ENCODE peak calls at places on chromosomes 1 and 21, in five cellular contexts. P, C, K, O and G are unnamed samples. For H3K27me3, the result is how much of the 10 kb centered on the place peaks cover.

GRCh38 chr1:40628903-40629292 is 36.6 kb downstream of the RIMS3 start:
- DNase-seq in P (peak), K (no peak), C (no peak), O (peak), G (no peak)

GRCh38 chr1:239814306-239814881 is 277.3 kb upstream of the FMN2 start:
- DNase-seq in O (peak), K (no peak), C (no peak), P (peak), G (no peak)

GRCh38 chr1:228887101-228887500 is 151.8 kb downstream of the RHOU start:
- DNase-seq in K (no peak), C (no peak), O (no peak), P (no peak), G (no peak)

GRCh38 chr1:174956976-174957375 is 42.8 kb upstream of the CACYBP start:
- DNase-seq in K (no peak), P (no peak), C (no peak), O (no peak), G (no peak)

GRCh38 chr1:71526824-71527223 is 446.0 kb upstream of the ZRANB2 start:
- DNase-seq in C (no peak), P (no peak), O (no peak), K (no peak), G (no peak)

GRCh38 chr1:77926561-77927357 is 38.3 kb downstream of the NEXN start:
- DNase-seq in P (no peak), C (no peak), K (no peak), O (no peak), G (no peak)

GRCh38 chr1:110425611-110426152 is 18.2 kb upstream of the LAMTOR5 start:
- DNase-seq in C (no peak), K (no peak), O (no peak), P (no peak), G (no peak)

GRCh38 chr1:2411801-2412394 is 466 bp downstream of the PEX10 start:
- DNase-seq in P (no peak), C (no peak), K (no peak), O (no peak), G (no peak)

GRCh38 chr21:25639167-25639921 is at the start of gene JAM2:
- DNase-seq in O (peak), K (peak), C (no peak), P (no peak), G (peak)

GRCh38 chr1:246761386-246761785 is 37.2 kb downstream of the SCCPDH start:
- DNase-seq in C (no peak), O (no peak), P (no peak), K (no peak), G (no peak)

GRCh38 chr1:198529414-198529813 is 11.1 kb downstream of the ATP6V1G3 start:
- DNase-seq in C (no peak), K (no peak), P (no peak), O (no peak), G (no peak)

GRCh38 chr21:45549670-45550463 is 7.6 kb upstream of the SLC19A1 start:
- DNase-seq in P (no peak), K (no peak), O (peak), C (no peak), G (no peak)

GRCh38 chr1:16960560-16961296 is 19.7 kb downstream of the MFAP2 start:
- DNase-seq in O (peak), P (peak), K (peak), C (peak), G (peak)

GRCh38 chr1:100463809-100464424 is 74.0 kb upstream of the GPR88 start:
- DNase-seq in C (peak), O (peak), K (peak), P (no peak), G (no peak)

GRCh38 chr21:16419188-16419874 is 689.5 kb downstream of the USP25 start:
- DNase-seq in C (peak), P (no peak), K (no peak), O (peak), G (peak)

GRCh38 chr1:245577396-245578157 is 422.8 kb downstream of the KIF26B start:
- DNase-seq in K (no peak), C (no peak), P (no peak), O (no peak), G (no peak)

GRCh38 chr21:43306911-43307676 is 119.8 kb downstream of the SIK1 start:
- DNase-seq in P (peak), O (peak), K (no peak), C (peak), G (peak)

GRCh38 chr1:109846846-109847245 is 63.8 kb upstream of the CSF1 start:
- DNase-seq in C (no peak), O (no peak), K (no peak), P (no peak), G (no peak)

GRCh38 chr1:41496080-41497055 is 11.9 kb upstream of the EDN2 start:
- DNase-seq in K (no peak), O (peak), P (peak), C (peak), G (peak)

GRCh38 chr1:159429074-159429861 is 2.7 kb upstream of the OR10J4 start:
- DNase-seq in O (no peak), K (no peak), P (no peak), C (no peak), G (no peak)

GRCh38 chr21:16279658-16280581 is 550.1 kb downstream of the USP25 start:
- DNase-seq in O (no peak), K (no peak), P (no peak), C (no peak), G (no peak)

GRCh38 chr1:2311184-2312032 is 79.9 kb downstream of the MORN1 start:
- DNase-seq in K (peak), P (no peak), C (peak), O (no peak), G (peak)

GRCh38 chr1:183215936-183216335 is 29.9 kb downstream of the LAMC2 start:
- DNase-seq in O (no peak), P (no peak), K (no peak), C (no peak), G (no peak)

GRCh38 chr1:116772648-116773045 is 18.4 kb downstream of the CD2 start:
- DNase-seq in P (no peak), K (no peak), O (no peak), C (no peak), G (no peak)

GRCh38 chr1:17932164-17932563 is 175.4 kb upstream of the IGSF21 start:
- DNase-seq in P (no peak), O (no peak), K (no peak), C (no peak), G (no peak)

GRCh38 chr1:217090073-217090911 is 367.1 kb upstream of the ESRRG start:
- DNase-seq in P (no peak), O (peak), C (no peak), K (no peak), G (no peak)

GRCh38 chr21:18545908-18546307 is 142.3 kb upstream of the TMPRSS15 start:
- DNase-seq in K (no peak), O (no peak), P (no peak), C (no peak), G (no peak)

GRCh38 chr21:43287111-43287973 is 118.5 kb downstream of the CRYAA start:
- DNase-seq in C (peak), P (peak), O (no peak), K (no peak), G (peak)

GRCh38 chr1:226123591-226124471 is 61.3 kb downstream of the H3-3A start:
- DNase-seq in K (no peak), O (peak), C (peak), P (no peak), G (peak)

GRCh38 chr21:15908187-15908586 is 178.4 kb downstream of the USP25 start:
- DNase-seq in K (no peak), P (no peak), O (no peak), C (no peak), G (no peak)

GRCh38 chr1:241682921-241683320 is 30.8 kb downstream of the WDR64 start:
- DNase-seq in P (no peak), C (no peak), O (no peak), K (no peak), G (no peak)

GRCh38 chr1:241675983-241676382 is 23.9 kb downstream of the WDR64 start:
- DNase-seq in O (no peak), C (no peak), P (no peak), K (no peak), G (no peak)

GRCh38 chr1:241677171-241677570 is 25.1 kb downstream of the WDR64 start:
- DNase-seq in O (no peak), C (no peak), K (peak), P (no peak), G (no peak)

GRCh38 chr1:241679404-241679803 is 27.3 kb downstream of the WDR64 start:
- DNase-seq in C (no peak), O (no peak), K (no peak), P (no peak), G (no peak)

DNA sequence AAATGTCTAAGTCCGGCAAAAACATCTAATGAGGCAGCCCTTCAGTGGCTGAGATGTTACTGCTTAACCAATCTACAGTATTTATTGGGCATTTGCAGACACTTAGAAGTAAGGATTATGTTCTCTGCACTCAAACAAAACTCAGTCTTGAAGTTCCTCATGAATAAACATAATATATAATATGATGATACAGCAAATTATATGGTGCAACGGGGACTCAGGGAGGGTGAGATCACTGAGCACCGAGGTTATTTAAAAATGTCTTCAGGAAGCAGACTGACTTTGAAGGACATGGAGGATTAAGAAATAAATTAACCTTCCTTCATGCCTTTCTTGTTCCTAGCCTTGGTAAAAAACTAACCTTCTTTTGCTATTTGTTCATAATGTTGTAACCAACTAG is 27.9 kb downstream of the WDR64 start:
- DNase-seq in P (no peak), O (no peak), K (no peak), C (no peak), G (no peak)
- H3K27me3 ChIP-seq in P (under half), O (under half), K (under half), C (under half), G (under half)

GRCh38 chr21:41521489-41522027 is 13.6 kb upstream of the TMPRSS2 start:
- DNase-seq in C (peak), K (no peak), P (no peak), O (no peak), G (peak)
- H3K27me3 ChIP-seq in C (under half), K (under half), P (under half), O (under half), G (under half)

GRCh38 chr1:53092659-53093450 is 30.8 kb downstream of the PODN start:
- DNase-seq in O (no peak), C (no peak), P (no peak), K (no peak), G (no peak)
- H3K27me3 ChIP-seq in O (under half), C (under half), P (under half), K (under half), G (under half)

DNA sequence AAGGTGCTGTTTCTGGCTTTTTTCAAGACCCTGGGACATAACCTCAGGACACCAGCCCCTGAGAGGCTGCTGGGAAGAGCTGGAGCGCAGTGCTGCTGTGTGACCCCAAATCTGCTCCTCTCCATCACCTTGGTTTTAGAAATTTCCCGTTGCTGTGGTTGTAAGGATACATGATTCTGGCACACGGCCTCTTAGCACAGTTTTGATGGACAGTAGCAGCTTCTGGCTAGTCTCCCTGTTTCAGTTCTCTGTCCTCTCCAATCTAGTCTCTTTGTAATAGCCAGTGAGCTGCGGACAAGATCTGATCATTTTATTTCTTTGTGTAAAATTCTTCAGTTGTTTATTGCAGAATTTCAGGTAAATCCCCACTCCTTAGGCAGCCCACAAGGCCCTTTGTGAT is 3.1 kb downstream of the CLIC6 start:
- DNase-seq in K (no peak), O (no peak), C (no peak), P (no peak), G (no peak)
- H3K27me3 ChIP-seq in K (under half), O (half or more), C (under half), P (under half), G (half or more)

GRCh38 chr1:156582388-156583022 is 3.0 kb downstream of the TTC24 start:
- DNase-seq in K (no peak), P (no peak), O (no peak), C (no peak), G (no peak)

GRCh38 chr1:156584813-156585212 is 5.3 kb downstream of the TTC24 start:
- DNase-seq in P (no peak), O (no peak), C (no peak), K (no peak), G (no peak)

GRCh38 chr1:156583821-156584622 is 4.5 kb downstream of the TTC24 start:
- DNase-seq in K (peak), O (peak), C (peak), P (no peak), G (peak)

GRCh38 chr1:156579472-156579871 is at the start of gene TTC24:
- DNase-seq in K (no peak), P (no peak), C (no peak), O (no peak), G (no peak)

DNA sequence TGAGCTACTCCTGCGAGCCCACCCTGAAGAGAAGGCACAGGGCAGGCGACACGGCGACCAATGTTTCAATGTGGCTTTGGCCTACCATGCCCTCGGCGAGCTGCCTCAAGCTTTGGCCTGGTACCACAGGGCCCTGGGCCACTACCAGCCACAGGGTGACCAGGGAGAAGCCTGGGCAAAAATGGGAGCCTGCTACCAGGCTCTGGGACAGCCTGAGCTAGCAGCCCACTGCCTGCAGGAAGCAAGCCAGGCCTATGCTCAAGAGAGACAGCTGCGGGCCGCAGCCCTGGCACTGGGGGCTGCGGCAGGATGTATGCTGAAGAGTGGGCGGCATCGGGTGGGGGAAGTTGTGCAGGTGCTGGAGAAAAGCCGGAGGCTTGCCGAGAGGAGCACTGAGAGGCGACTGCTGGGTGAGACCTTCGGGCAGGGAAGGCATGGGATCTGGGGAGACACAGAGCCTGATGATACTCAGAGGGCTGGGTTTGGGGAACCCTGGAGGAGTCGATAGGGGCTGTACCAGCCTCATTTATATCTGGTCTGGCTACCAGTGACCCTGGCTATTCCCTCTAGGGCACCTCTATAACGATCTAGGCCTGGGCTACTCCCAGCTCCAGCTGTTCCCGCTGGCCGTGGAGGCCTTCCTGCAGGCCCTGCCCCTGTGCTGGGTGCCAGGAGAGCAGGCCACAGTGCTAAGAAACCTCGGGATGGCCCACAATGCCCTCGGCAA is 2.3 kb downstream of the TTC24 start:
- DNase-seq in P (no peak), K (peak), C (no peak), O (no peak), G (no peak)
- H3K27me3 ChIP-seq in P (under half), K (under half), C (under half), O (under half), G (under half)

GRCh38 chr1:155079210-155079486 is 511 bp downstream of the EFNA3 start:
- DNase-seq in C (no peak), P (no peak), O (no peak), K (no peak), G (no peak)

GRCh38 chr1:155076371-155076770 is 2.3 kb upstream of the EFNA3 start:
- DNase-seq in P (no peak), C (no peak), O (no peak), K (no peak), G (no peak)

GRCh38 chr1:155078496-155079209 is at the start of gene EFNA3:
- DNase-seq in K (peak), O (peak), P (no peak), C (peak), G (peak)

GRCh38 chr1:155077758-155078495 is 710 bp upstream of the EFNA3 start:
- DNase-seq in O (no peak), P (no peak), C (no peak), K (no peak), G (peak)

GRCh38 chr1:155077346-155077745 is 1.3 kb upstream of the EFNA3 start:
- DNase-seq in P (no peak), K (no peak), C (no peak), O (no peak), G (no peak)
- H3K27me3 ChIP-seq in P (under half), K (under half), C (under half), O (under half), G (under half)

GRCh38 chr1:55546553-55546952 is 331.4 kb upstream of the USP24 start:
- DNase-seq in C (no peak), P (no peak), K (no peak), O (no peak), G (no peak)
- H3K27me3 ChIP-seq in C (under half), P (under half), K (under half), O (under half), G (under half)

GRCh38 chr1:156402621-156403020 is 33.6 kb downstream of the RHBG start:
- DNase-seq in C (no peak), O (peak), P (no peak), K (no peak), G (no peak)
- H3K27me3 ChIP-seq in C (under half), O (under half), P (under half), K (under half), G (half or more)

DNA sequence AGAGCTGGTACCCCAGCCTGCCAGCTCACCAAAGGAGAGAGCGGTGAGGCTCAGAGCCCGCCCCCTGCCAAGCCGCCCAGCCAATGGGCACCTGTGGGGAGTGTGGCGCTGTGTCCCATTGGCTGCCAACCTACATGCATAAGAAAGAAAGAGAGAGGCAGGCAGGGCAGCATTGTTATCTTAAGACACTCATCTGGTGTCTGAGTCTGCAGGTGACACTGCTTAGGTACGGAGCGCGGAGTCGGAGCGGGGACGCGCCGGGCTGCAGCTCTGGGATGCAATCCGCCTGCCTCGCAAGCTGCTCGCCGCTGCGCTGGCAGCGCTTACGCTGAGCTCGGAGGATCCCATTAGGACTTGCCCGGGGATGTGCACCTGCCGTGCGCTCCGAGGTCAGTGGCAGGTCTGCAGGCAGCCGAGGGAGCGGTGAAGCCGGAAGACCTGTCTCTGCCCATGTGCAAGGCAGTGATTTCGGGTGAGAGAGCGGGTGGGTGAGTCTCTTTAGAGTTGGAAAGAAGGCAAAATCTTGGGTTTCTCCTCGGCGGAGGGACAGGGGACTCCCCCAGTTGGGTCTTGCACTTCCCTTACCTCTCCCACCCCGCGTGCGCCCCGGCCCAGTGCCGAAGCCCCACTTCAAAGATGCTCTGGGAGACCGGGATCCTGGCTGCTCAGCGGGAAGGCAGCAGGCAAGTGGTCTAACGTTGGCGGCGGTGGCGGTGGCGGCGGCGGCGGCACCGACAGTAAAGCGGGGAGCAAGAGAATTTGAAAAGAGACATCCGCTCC is at the start of gene BRINP2:
- DNase-seq in P (no peak), K (no peak), C (peak), O (peak), G (peak)
- H3K27me3 ChIP-seq in P (half or more), K (under half), C (under half), O (under half), G (half or more)

GRCh38 chr1:177163844-177164379 is 600 bp downstream of the ASTN1 start:
- DNase-seq in P (no peak), K (no peak), C (no peak), O (peak), G (no peak)
- H3K27me3 ChIP-seq in P (half or more), K (under half), C (under half), O (under half), G (half or more)